ENCODE peak calls at places on chromosomes 3 and 15, in five cellular contexts. One of them, this sample, is unnamed.

GRCh38 chr3:125916376-125916978 is 52.5 kb upstream of the ROPN1B start:
- DNase-seq in HFF-Myc: peak
- DNase-seq in GM23338: peak
- DNase-seq in GM12865: peak
- DNase-seq in tibial nerve: peak
- DNase-seq in this sample: peak

GRCh38 chr3:189338366-189338765 is 166.6 kb downstream of the TPRG1 start:
- DNase-seq in HFF-Myc: no peak
- DNase-seq in GM23338: no peak
- DNase-seq in GM12865: no peak
- DNase-seq in tibial nerve: no peak
- DNase-seq in this sample: no peak

GRCh38 chr15:45088801-45089711 is 24.9 kb downstream of the DUOX2 start:
- DNase-seq in HFF-Myc: no peak
- DNase-seq in GM23338: no peak
- DNase-seq in GM12865: no peak
- DNase-seq in tibial nerve: no peak
- DNase-seq in this sample: no peak

GRCh38 chr3:414063-414462 is 217.5 kb downstream of the CHL1 start:
- DNase-seq in HFF-Myc: no peak
- DNase-seq in GM23338: peak
- DNase-seq in GM12865: peak
- DNase-seq in tibial nerve: no peak
- DNase-seq in this sample: peak

GRCh38 chr15:33623010-33623409 is 312.2 kb downstream of the RYR3 start:
- DNase-seq in HFF-Myc: no peak
- DNase-seq in GM23338: peak
- DNase-seq in GM12865: peak
- DNase-seq in tibial nerve: no peak
- DNase-seq in this sample: no peak

GRCh38 chr3:30320392-30320791 is 286.0 kb upstream of the TGFBR2 start:
- DNase-seq in HFF-Myc: no peak
- DNase-seq in GM23338: no peak
- DNase-seq in GM12865: no peak
- DNase-seq in tibial nerve: no peak
- DNase-seq in this sample: no peak

GRCh38 chr3:27960133-27960532 is 238.0 kb upstream of the EOMES start:
- DNase-seq in HFF-Myc: no peak
- DNase-seq in GM23338: no peak
- DNase-seq in GM12865: no peak
- DNase-seq in tibial nerve: no peak
- DNase-seq in this sample: no peak

GRCh38 chr15:77023576-77024272 is 28.8 kb downstream of the PSTPIP1 start:
- DNase-seq in HFF-Myc: no peak
- DNase-seq in GM23338: no peak
- DNase-seq in GM12865: no peak
- DNase-seq in tibial nerve: no peak
- DNase-seq in this sample: peak

GRCh38 chr3:114506622-114507300 is 212.9 kb downstream of the TIGIT start:
- DNase-seq in HFF-Myc: no peak
- DNase-seq in GM23338: no peak
- DNase-seq in GM12865: no peak
- DNase-seq in tibial nerve: no peak
- DNase-seq in this sample: no peak

GRCh38 chr15:41925209-41925608 is 31.4 kb upstream of the SPTBN5 start:
- DNase-seq in HFF-Myc: no peak
- DNase-seq in GM23338: no peak
- DNase-seq in GM12865: no peak
- DNase-seq in tibial nerve: no peak
- DNase-seq in this sample: no peak

GRCh38 chr3:25426408-25426807 is 1.7 kb upstream of the RARB start:
- DNase-seq in HFF-Myc: no peak
- DNase-seq in GM23338: peak
- DNase-seq in GM12865: no peak
- DNase-seq in tibial nerve: no peak
- DNase-seq in this sample: no peak

GRCh38 chr3:29183346-29184087 is 97.4 kb upstream of the RBMS3 start:
- DNase-seq in HFF-Myc: no peak
- DNase-seq in GM23338: no peak
- DNase-seq in GM12865: peak
- DNase-seq in tibial nerve: no peak
- DNase-seq in this sample: no peak

GRCh38 chr3:34947849-34948248 is 691.5 kb upstream of the ARPP21 start:
- DNase-seq in HFF-Myc: no peak
- DNase-seq in GM23338: peak
- DNase-seq in GM12865: no peak
- DNase-seq in tibial nerve: no peak
- DNase-seq in this sample: no peak

GRCh38 chr3:194136519-194137313 is 768 bp downstream of the HES1 start:
- DNase-seq in HFF-Myc: no peak
- DNase-seq in GM23338: peak
- DNase-seq in GM12865: no peak
- DNase-seq in tibial nerve: peak
- DNase-seq in this sample: peak

GRCh38 chr3:4043867-4044575 is 244.8 kb downstream of the LRRN1 start:
- DNase-seq in HFF-Myc: no peak
- DNase-seq in GM23338: no peak
- DNase-seq in GM12865: no peak
- DNase-seq in tibial nerve: no peak
- DNase-seq in this sample: no peak

GRCh38 chr3:33174711-33175409 is 43.8 kb downstream of the SUSD5 start:
- DNase-seq in HFF-Myc: no peak
- DNase-seq in GM23338: no peak
- DNase-seq in GM12865: no peak
- DNase-seq in tibial nerve: no peak
- DNase-seq in this sample: no peak

GRCh38 chr15:82093774-82094211 is 48.0 kb upstream of the MEX3B start:
- DNase-seq in HFF-Myc: peak
- DNase-seq in GM23338: no peak
- DNase-seq in GM12865: no peak
- DNase-seq in tibial nerve: no peak
- DNase-seq in this sample: no peak

GRCh38 chr3:43286886-43287301 is 554 bp downstream of the SNRK start:
- DNase-seq in HFF-Myc: no peak
- DNase-seq in GM23338: peak
- DNase-seq in GM12865: peak
- DNase-seq in tibial nerve: no peak
- DNase-seq in this sample: no peak

GRCh38 chr15:91694829-91695205 is 158.7 kb upstream of the SLCO3A1 start:
- DNase-seq in HFF-Myc: no peak
- DNase-seq in GM23338: no peak
- DNase-seq in GM12865: no peak
- DNase-seq in tibial nerve: peak
- DNase-seq in this sample: no peak

GRCh38 chr15:75107905-75108838 is 84.8 kb downstream of the PPCDC start:
- DNase-seq in HFF-Myc: peak
- DNase-seq in GM23338: no peak
- DNase-seq in GM12865: peak
- DNase-seq in tibial nerve: no peak
- DNase-seq in this sample: peak

GRCh38 chr3:134320749-134321148 is 53.5 kb downstream of the AMOTL2 start:
- DNase-seq in HFF-Myc: no peak
- DNase-seq in GM23338: no peak
- DNase-seq in GM12865: no peak
- DNase-seq in tibial nerve: no peak
- DNase-seq in this sample: no peak

GRCh38 chr15:91871797-91872196 is 18.3 kb downstream of the SLCO3A1 start:
- DNase-seq in HFF-Myc: no peak
- DNase-seq in GM23338: no peak
- DNase-seq in GM12865: no peak
- DNase-seq in tibial nerve: no peak
- DNase-seq in this sample: no peak

GRCh38 chr3:130491431-130491830 is 25.5 kb upstream of the COL6A6 start:
- DNase-seq in HFF-Myc: no peak
- DNase-seq in GM23338: no peak
- DNase-seq in GM12865: no peak
- DNase-seq in tibial nerve: no peak
- DNase-seq in this sample: no peak

GRCh38 chr3:156705761-156706631 is 31.6 kb downstream of the TIPARP start:
- DNase-seq in HFF-Myc: no peak
- DNase-seq in GM23338: no peak
- DNase-seq in GM12865: peak
- DNase-seq in tibial nerve: no peak
- DNase-seq in this sample: no peak

GRCh38 chr3:15894382-15894781 is 96.6 kb upstream of the ANKRD28 start:
- DNase-seq in HFF-Myc: no peak
- DNase-seq in GM23338: no peak
- DNase-seq in GM12865: no peak
- DNase-seq in tibial nerve: no peak
- DNase-seq in this sample: no peak

GRCh38 chr15:31331389-31331788 is 4.8 kb downstream of the KLF13 start:
- DNase-seq in HFF-Myc: no peak
- DNase-seq in GM23338: no peak
- DNase-seq in GM12865: no peak
- DNase-seq in tibial nerve: no peak
- DNase-seq in this sample: no peak

GRCh38 chr3:69712244-69712643 is 27.0 kb upstream of the MITF start:
- DNase-seq in HFF-Myc: no peak
- DNase-seq in GM23338: no peak
- DNase-seq in GM12865: no peak
- DNase-seq in tibial nerve: no peak
- DNase-seq in this sample: no peak

GRCh38 chr3:81463761-81464160 is 297.7 kb downstream of the GBE1 start:
- DNase-seq in HFF-Myc: no peak
- DNase-seq in GM23338: no peak
- DNase-seq in GM12865: no peak
- DNase-seq in tibial nerve: no peak
- DNase-seq in this sample: no peak

GRCh38 chr3:159987291-159987711 is 1.3 kb upstream of the IL12A start:
- DNase-seq in HFF-Myc: no peak
- DNase-seq in GM23338: peak
- DNase-seq in GM12865: peak
- DNase-seq in tibial nerve: no peak
- DNase-seq in this sample: no peak

GRCh38 chr3:4722103-4722502 is 229.0 kb downstream of the ITPR1 start:
- DNase-seq in HFF-Myc: no peak
- DNase-seq in GM23338: peak
- DNase-seq in GM12865: peak
- DNase-seq in tibial nerve: peak
- DNase-seq in this sample: peak

GRCh38 chr15:63156708-63157065 is 590 bp downstream of the RPS27L start:
- DNase-seq in HFF-Myc: no peak
- DNase-seq in GM23338: peak
- DNase-seq in GM12865: peak
- DNase-seq in tibial nerve: peak
- DNase-seq in this sample: peak

GRCh38 chr15:63157066-63157890 is at the start of gene RPS27L:
- DNase-seq in HFF-Myc: peak
- DNase-seq in GM23338: peak
- DNase-seq in GM12865: peak
- DNase-seq in tibial nerve: peak
- DNase-seq in this sample: peak

GRCh38 chr15:63155486-63155885 is 1.8 kb downstream of the RPS27L start:
- DNase-seq in HFF-Myc: no peak
- DNase-seq in GM23338: no peak
- DNase-seq in GM12865: no peak
- DNase-seq in tibial nerve: no peak
- DNase-seq in this sample: no peak

GRCh38 chr15:63157891-63158431 is 684 bp upstream of the RPS27L start:
- DNase-seq in HFF-Myc: no peak
- DNase-seq in GM23338: peak
- DNase-seq in GM12865: peak
- DNase-seq in tibial nerve: peak
- DNase-seq in this sample: peak

GRCh38 chr15:63156086-63156707 is 1.1 kb downstream of the RPS27L start:
- DNase-seq in HFF-Myc: no peak
- DNase-seq in GM23338: no peak
- DNase-seq in GM12865: peak
- DNase-seq in tibial nerve: no peak
- DNase-seq in this sample: no peak
- TF ChIP-seq CTCF in HFF-Myc: no peak
- TF ChIP-seq CTCF in GM23338: no peak
- TF ChIP-seq CTCF in GM12865: no peak
- TF ChIP-seq CTCF in tibial nerve: no peak
- TF ChIP-seq CTCF in this sample: no peak

GRCh38 chr3:101495552-101495951 is 17.5 kb downstream of the SENP7 start:
- DNase-seq in HFF-Myc: no peak
- DNase-seq in GM23338: peak
- DNase-seq in GM12865: no peak
- DNase-seq in tibial nerve: no peak
- DNase-seq in this sample: no peak
- TF ChIP-seq CTCF in HFF-Myc: peak
- TF ChIP-seq CTCF in GM23338: peak
- TF ChIP-seq CTCF in GM12865: no peak
- TF ChIP-seq CTCF in tibial nerve: no peak
- TF ChIP-seq CTCF in this sample: no peak

DNA sequence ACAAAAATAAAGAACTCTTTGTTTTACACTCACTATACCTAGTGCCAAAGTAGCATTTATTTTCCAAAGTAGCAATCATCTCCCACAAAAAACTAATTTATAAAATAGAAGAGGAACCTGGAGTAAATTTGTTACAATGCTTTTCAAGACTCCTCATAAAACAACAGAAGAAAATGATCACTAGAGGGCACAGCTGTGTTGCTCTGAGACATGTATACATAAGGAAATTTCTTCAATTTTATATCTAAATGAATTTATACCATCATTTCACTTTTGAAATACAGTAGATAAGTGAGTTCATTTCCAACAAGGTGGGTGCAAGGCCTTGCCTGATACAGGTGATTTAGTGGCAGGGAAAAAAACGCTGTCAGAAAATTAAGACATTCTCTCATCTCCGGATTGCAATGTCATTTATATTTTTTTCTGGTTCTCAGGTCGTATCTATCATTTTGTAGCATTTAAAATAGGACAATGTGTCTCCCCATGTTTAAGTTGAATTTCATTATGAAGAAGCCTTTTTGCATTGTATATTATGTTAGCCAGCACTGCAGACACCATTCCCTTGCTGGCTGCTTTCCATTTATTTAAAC is 25.3 kb upstream of the ARHGEF26 start:
- DNase-seq in HFF-Myc: no peak
- DNase-seq in GM23338: peak
- DNase-seq in GM12865: no peak
- DNase-seq in tibial nerve: no peak
- DNase-seq in this sample: no peak
- TF ChIP-seq CTCF in HFF-Myc: peak
- TF ChIP-seq CTCF in GM23338: peak
- TF ChIP-seq CTCF in GM12865: peak
- TF ChIP-seq CTCF in tibial nerve: peak
- TF ChIP-seq CTCF in this sample: no peak

GRCh38 chr3:85110393-85110792 is 151.6 kb downstream of the CADM2 start:
- DNase-seq in HFF-Myc: no peak
- DNase-seq in GM23338: no peak
- DNase-seq in GM12865: no peak
- DNase-seq in tibial nerve: no peak
- DNase-seq in this sample: no peak
- TF ChIP-seq CTCF in HFF-Myc: no peak
- TF ChIP-seq CTCF in GM23338: no peak
- TF ChIP-seq CTCF in GM12865: no peak
- TF ChIP-seq CTCF in tibial nerve: no peak
- TF ChIP-seq CTCF in this sample: no peak